ENCODE peak calls at places on chromosome 6, in four cellular contexts. F, A, O and I are unnamed samples.

GRCh38 chr6:26613717-26614683 is 17.2 kb downstream of the ABT1 start:
- DNase-seq in F (peak), A (peak), O (no peak), I (no peak)

GRCh38 chr6:37906121-37906520 is 86.6 kb downstream of the ZFAND3 start:
- DNase-seq in F (no peak), A (no peak), O (no peak), I (no peak)

GRCh38 chr6:55397986-55398385 is 70.7 kb downstream of the GFRAL start:
- DNase-seq in F (no peak), A (no peak), O (no peak), I (no peak)

GRCh38 chr6:7691675-7692452 is 34.0 kb upstream of the BMP6 start:
- DNase-seq in F (peak), A (no peak), O (no peak), I (no peak)

GRCh38 chr6:26196846-26197683 is 109.8 kb downstream of the HFE start:
- DNase-seq in F (peak), A (peak), O (peak), I (no peak)

GRCh38 chr6:126002755-126003390 is 16.5 kb downstream of the TRMT11 start:
- DNase-seq in F (no peak), A (no peak), O (no peak), I (no peak)

GRCh38 chr6:39787322-39787721 is 4.9 kb upstream of the DAAM2 start:
- DNase-seq in F (no peak), A (no peak), O (no peak), I (no peak)

GRCh38 chr6:170174124-170174770 is 116.6 kb downstream of the DLL1 start:
- DNase-seq in F (no peak), A (no peak), O (peak), I (peak)

GRCh38 chr6:108546079-108547049 is 14.4 kb upstream of the FOXO3 start:
- DNase-seq in F (no peak), A (no peak), O (no peak), I (no peak)

GRCh38 chr6:159973951-159974350 is 5.1 kb downstream of the IGF2R start:
- DNase-seq in F (no peak), A (no peak), O (no peak), I (no peak)

GRCh38 chr6:107670792-107671199 is 153.3 kb downstream of the SCML4 start:
- DNase-seq in F (peak), A (no peak), O (no peak), I (peak)

GRCh38 chr6:112004397-112005341 is 49.2 kb upstream of the CCN6 start:
- DNase-seq in F (no peak), A (no peak), O (no peak), I (no peak)

GRCh38 chr6:29825848-29826247 is 1.8 kb upstream of the HLA-G start:
- DNase-seq in F (no peak), A (no peak), O (no peak), I (no peak)

GRCh38 chr6:47733879-47734558 is 35.6 kb downstream of the ADGRF4 start:
- DNase-seq in F (peak), A (no peak), O (peak), I (no peak)

GRCh38 chr6:170388113-170388512 is 81.6 kb downstream of the FAM120B start:
- DNase-seq in F (no peak), A (no peak), O (no peak), I (no peak)

GRCh38 chr6:12291785-12292604 is 1.8 kb downstream of the EDN1 start:
- DNase-seq in F (peak), A (no peak), O (no peak), I (peak)

GRCh38 chr6:54860132-54860531 is 13.6 kb downstream of the FAM83B start:
- DNase-seq in F (peak), A (no peak), O (no peak), I (no peak)

GRCh38 chr6:47092249-47092648 is 50.1 kb upstream of the ADGRF1 start:
- DNase-seq in F (no peak), A (no peak), O (no peak), I (no peak)

GRCh38 chr6:132780770-132781371 is 17.6 kb downstream of the SLC18B1 start:
- DNase-seq in F (peak), A (no peak), O (no peak), I (no peak)

GRCh38 chr6:169165561-169166300 is 87.9 kb downstream of the THBS2 start:
- DNase-seq in F (no peak), A (no peak), O (no peak), I (no peak)

GRCh38 chr6:31465185-31465536 is 32.8 kb upstream of the MICB start:
- DNase-seq in F (no peak), A (no peak), O (no peak), I (no peak)

GRCh38 chr6:109356237-109356636 is 26.0 kb downstream of the CD164 start:
- DNase-seq in F (no peak), A (no peak), O (no peak), I (no peak)

DNA sequence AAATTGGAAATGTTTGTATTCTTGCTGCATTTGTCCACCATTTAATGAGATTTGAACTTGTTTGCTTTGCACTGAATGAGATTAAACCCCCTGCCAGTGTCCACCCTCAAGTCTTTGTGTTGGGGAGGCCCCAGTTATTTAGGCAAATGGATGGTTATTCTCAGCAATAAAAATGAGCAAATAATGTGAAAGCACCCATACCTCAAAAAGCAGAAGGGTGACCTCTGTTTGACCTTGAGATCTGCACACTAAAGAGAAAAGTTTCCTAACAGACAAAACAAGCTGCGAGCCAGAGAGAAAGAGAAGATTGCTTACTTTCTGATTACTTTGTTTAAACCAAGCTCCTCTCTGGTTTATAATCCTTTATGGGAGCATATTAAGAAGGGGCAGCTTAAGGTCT is 30.4 kb upstream of the TRERF1 start:
- DNase-seq in F (no peak), A (no peak), O (no peak), I (no peak)
- H3K27ac ChIP-seq in F (no peak), A (no peak), O (no peak), I (no peak)

GRCh38 chr6:134293659-134294161 is 24.2 kb downstream of the SGK1 start:
- DNase-seq in F (no peak), A (no peak), O (no peak), I (no peak)

GRCh38 chr6:134291156-134291555 is 26.8 kb downstream of the SGK1 start:
- DNase-seq in F (no peak), A (no peak), O (no peak), I (no peak)

GRCh38 chr6:134287863-134288537 is 29.9 kb downstream of the SGK1 start:
- DNase-seq in F (no peak), A (no peak), O (no peak), I (no peak)

GRCh38 chr6:134288538-134289203 is 29.2 kb downstream of the SGK1 start:
- DNase-seq in F (no peak), A (peak), O (no peak), I (no peak)

GRCh38 chr6:134289204-134289575 is 28.7 kb downstream of the SGK1 start:
- DNase-seq in F (no peak), A (no peak), O (no peak), I (no peak)
- H3K27ac ChIP-seq in F (no peak), A (no peak), O (no peak), I (no peak)

GRCh38 chr6:33779895-33780294 is 9.0 kb downstream of the LEMD2 start:
- DNase-seq in F (no peak), A (no peak), O (no peak), I (no peak)
- H3K27ac ChIP-seq in F (peak), A (no peak), O (no peak), I (no peak)

DNA sequence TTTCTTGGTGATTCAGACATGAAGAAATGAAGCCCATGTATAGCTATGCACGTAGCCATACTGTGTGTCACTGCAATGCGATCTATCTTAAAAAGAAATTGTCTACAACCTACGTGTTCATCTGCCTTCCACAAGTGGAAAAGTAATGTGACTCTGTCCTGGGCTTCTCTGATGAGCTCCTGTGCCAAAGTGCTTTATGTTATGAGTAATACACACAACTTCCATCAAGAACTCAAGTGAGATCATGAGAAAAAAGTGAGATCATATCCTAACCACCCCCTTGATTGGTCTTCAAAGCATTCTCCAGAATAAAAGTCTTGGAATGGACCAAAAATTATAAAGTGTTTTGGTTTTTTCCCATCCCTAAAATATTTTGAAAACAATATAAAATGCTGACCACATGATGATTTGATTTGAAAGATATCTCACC is 114.3 kb downstream of the DST start:
- DNase-seq in F (no peak), A (no peak), O (no peak), I (no peak)
- H3K27ac ChIP-seq in F (no peak), A (no peak), O (no peak), I (no peak)

DNA sequence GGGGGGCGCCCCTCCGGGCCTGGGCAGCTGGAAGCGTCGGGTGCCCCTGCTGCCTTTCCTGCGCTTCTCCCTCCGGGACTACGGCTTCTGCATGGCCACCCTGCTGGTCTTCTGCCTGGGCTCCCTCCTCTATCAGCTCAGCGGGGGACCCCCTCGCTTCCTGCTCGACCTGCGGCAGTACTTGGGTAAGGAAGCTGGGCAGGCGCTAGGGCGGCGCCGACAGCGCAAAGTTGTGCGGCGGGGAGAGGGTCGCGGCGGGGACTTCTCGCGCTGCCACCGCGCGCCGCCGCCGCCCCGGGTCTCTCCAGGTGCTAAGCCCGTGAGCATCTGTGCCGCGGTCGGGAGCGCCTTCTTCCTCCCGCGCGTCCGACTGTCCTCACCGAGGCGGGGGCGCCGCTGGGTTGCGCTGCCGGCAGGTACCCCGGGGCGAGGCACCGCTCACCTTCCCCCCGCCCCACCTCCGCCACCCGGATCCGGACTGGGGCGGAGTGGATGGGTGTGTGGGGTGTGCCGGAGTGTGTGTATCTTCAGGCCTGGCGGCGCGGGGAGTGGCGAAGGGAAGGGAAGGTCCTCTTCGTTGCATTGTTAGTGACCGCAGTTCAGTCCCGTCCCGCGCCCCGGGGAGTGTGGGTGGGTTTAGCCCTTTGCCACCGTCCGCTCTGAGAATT is 797 bp downstream of the UST start:
- DNase-seq in F (peak), A (peak), O (peak), I (peak)
- H3K27ac ChIP-seq in F (no peak), A (peak), O (peak), I (peak)

DNA sequence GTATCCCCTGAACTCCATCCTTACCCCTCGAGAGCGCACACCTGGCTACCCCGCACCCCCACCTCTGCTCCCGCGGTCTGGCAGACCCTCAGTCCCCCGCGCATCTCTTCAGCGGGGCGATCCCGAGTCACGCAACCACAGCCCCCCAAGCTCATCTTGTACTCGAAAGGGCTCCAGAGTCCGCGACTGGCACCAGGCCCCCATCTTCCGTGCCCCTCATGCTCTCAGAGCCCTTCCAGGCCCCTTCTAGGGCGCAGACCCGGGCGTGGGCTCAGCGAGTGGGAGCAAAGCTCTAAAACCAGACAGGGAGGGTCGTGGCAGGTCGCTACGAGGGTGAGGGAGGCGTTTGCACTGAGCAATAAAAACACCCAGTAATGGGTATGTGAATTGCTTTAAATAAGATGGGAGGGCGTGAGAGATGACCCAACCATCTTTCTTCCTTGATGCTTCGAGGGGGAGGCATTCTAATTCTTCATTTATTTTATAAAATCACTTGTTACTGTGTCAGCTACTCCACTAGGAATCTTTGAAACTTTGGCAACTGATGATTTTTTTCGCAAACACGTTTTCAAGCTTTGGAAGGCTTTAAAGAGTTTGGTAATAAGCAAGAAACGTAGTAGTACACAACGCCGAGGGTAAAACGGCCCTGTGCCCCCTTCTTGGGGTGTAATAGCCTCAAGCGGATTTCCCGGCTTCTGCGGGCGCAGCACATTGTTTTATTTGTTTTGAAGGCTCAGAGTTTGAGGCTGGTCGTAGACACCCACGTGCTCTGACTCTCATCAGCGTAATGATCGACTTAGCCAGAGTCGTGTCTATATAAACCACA is 42.6 kb upstream of the SUPT3H start:
- DNase-seq in F (peak), A (peak), O (peak), I (peak)
- H3K27ac ChIP-seq in F (no peak), A (peak), O (peak), I (no peak)

DNA sequence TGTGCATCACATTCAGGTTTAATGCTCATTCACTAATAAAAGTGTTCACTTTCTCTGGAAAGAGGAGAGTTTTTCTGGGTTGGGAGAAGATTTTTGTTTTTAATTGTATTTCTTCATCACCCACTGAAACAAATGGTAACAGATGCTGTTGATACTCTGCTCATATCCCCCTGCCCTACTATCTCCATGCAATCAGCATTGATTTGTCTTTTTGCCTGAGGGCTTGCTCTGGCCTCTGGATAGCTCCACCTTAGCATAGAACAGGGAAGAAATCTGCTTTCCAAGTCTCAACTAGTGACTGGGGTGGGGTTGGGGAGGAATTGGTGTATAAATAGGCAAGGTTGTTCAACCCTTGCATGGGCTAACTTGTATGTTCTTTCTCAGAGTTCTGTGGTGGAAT is 296.4 kb downstream of the KHDRBS2 start:
- DNase-seq in F (no peak), A (no peak), O (no peak), I (no peak)
- H3K27ac ChIP-seq in F (no peak), A (no peak), O (no peak), I (no peak)

GRCh38 chr6:89819336-89820130 is at the start of gene MDN1:
- DNase-seq in F (peak), A (peak), O (peak), I (peak)

GRCh38 chr6:89818977-89819335 is 638 bp downstream of the MDN1 start:
- DNase-seq in F (peak), A (no peak), O (peak), I (peak)

GRCh38 chr6:89817481-89817880 is 2.1 kb downstream of the MDN1 start:
- DNase-seq in F (peak), A (no peak), O (no peak), I (no peak)
- H3K27ac ChIP-seq in F (peak), A (no peak), O (no peak), I (no peak)

DNA sequence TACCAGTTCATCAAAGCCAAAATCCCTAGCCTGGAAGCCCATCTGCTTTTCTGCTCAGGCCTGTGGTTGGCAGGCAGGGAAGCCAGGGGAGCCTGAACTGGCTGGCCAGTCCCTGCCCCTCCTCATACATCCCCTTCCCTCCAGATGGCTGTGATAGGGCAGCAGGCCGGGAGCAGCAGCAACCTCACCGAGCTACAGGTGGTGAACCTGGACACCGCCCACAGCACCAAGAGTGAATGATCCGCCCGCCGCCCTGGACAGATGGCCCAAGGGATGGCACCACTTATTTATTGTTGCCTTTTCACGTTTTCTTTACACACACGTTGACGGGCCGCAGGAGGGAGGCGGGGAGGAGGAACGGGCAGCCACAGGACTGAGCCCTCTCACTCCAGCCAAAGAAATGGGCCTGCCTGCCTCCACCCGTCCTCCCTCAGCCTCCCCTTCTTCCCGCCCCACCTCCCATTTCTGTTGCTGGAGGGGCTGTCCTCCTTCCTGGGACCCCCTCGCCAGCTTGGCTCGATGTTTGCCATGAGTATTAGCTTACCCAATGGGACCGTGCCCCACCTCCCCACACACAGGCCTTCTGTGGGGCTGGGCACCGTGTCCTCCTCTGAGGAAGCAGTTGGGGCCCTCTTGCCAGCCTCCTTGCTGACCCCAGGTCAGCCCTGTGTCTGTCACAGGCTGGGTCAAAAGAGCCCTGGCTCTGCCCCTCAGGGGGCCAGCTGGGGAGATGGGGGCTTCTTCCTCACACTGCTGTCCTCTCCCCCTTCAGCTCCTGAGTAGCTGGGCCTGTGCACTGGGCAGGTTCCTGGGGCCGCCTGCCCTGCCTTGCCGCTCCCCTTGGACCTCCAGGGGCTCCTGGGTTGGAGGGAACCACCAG is 2.8 kb upstream of the CUL9 start:
- DNase-seq in F (no peak), A (no peak), O (no peak), I (no peak)
- H3K27ac ChIP-seq in F (no peak), A (no peak), O (no peak), I (no peak)